ENCODE peak calls at places on chromosomes 4 and X, in seven cellular contexts. One of them, this sample, is unnamed.

GRCh38 chrX:19017271-19017670 is 33.4 kb upstream of the PHKA2 start:
- DNase-seq in IMR-90: peak; percentile 17
- DNase-seq in neuronal stem cell: peak; percentile 1
- DNase-seq in mesendoderm: peak; percentile 56
- DNase-seq in mesenchymal stem cell: peak; percentile 30
- DNase-seq in H1: no peak
- DNase-seq in trophoblast cell: peak; percentile 47
- DNase-seq in this sample: peak; percentile 35

GRCh38 chr4:146311238-146311970 is 97.1 kb downstream of the REELD1 start:
- DNase-seq in IMR-90: no peak
- DNase-seq in neuronal stem cell: no peak
- DNase-seq in mesendoderm: peak; percentile 59
- DNase-seq in mesenchymal stem cell: no peak
- DNase-seq in H1: no peak
- DNase-seq in trophoblast cell: no peak
- DNase-seq in this sample: no peak

GRCh38 chr4:23060776-23061175 is 368.0 kb downstream of the GBA3 start:
- DNase-seq in IMR-90: no peak
- DNase-seq in neuronal stem cell: no peak
- DNase-seq in mesendoderm: no peak
- DNase-seq in mesenchymal stem cell: no peak
- DNase-seq in H1: no peak
- DNase-seq in trophoblast cell: no peak
- DNase-seq in this sample: no peak

GRCh38 chr4:149605601-149606378 is 209.9 kb downstream of the IQCM start:
- DNase-seq in IMR-90: peak; percentile 58
- DNase-seq in neuronal stem cell: no peak
- DNase-seq in mesendoderm: peak; percentile 36
- DNase-seq in mesenchymal stem cell: peak; percentile 9
- DNase-seq in H1: no peak
- DNase-seq in trophoblast cell: no peak
- DNase-seq in this sample: no peak

GRCh38 chrX:141760761-141761160 is 62.2 kb upstream of the SPANXD start:
- DNase-seq in IMR-90: peak; percentile 26
- DNase-seq in neuronal stem cell: no peak
- DNase-seq in mesendoderm: no peak
- DNase-seq in mesenchymal stem cell: no peak
- DNase-seq in H1: no peak
- DNase-seq in trophoblast cell: peak; percentile 48
- DNase-seq in this sample: no peak

GRCh38 chr4:4860803-4861591 is 1.5 kb downstream of the MSX1 start:
- DNase-seq in IMR-90: peak; percentile 32
- DNase-seq in neuronal stem cell: no peak
- DNase-seq in mesendoderm: peak; percentile 64
- DNase-seq in mesenchymal stem cell: peak; percentile 65
- DNase-seq in H1: no peak
- DNase-seq in trophoblast cell: no peak
- DNase-seq in this sample: no peak

GRCh38 chr4:161829631-161830030 is 334.2 kb downstream of the FSTL5 start:
- DNase-seq in IMR-90: no peak
- DNase-seq in neuronal stem cell: no peak
- DNase-seq in mesendoderm: no peak
- DNase-seq in mesenchymal stem cell: no peak
- DNase-seq in H1: no peak
- DNase-seq in trophoblast cell: no peak
- DNase-seq in this sample: no peak

GRCh38 chr4:11106769-11107168 is 321.9 kb downstream of the HS3ST1 start:
- DNase-seq in IMR-90: no peak
- DNase-seq in neuronal stem cell: no peak
- DNase-seq in mesendoderm: no peak
- DNase-seq in mesenchymal stem cell: peak; percentile 7
- DNase-seq in H1: no peak
- DNase-seq in trophoblast cell: peak; percentile 70
- DNase-seq in this sample: no peak

GRCh38 chr4:119025916-119026661 is 109.5 kb upstream of the MYOZ2 start:
- DNase-seq in IMR-90: peak; percentile 93
- DNase-seq in neuronal stem cell: no peak
- DNase-seq in mesendoderm: no peak
- DNase-seq in mesenchymal stem cell: peak; percentile 92
- DNase-seq in H1: no peak
- DNase-seq in trophoblast cell: peak; percentile 94
- DNase-seq in this sample: no peak

GRCh38 chrX:66634272-66634671 is 4.6 kb downstream of the EDA2R start:
- DNase-seq in IMR-90: peak; percentile 6
- DNase-seq in neuronal stem cell: no peak
- DNase-seq in mesendoderm: no peak
- DNase-seq in mesenchymal stem cell: no peak
- DNase-seq in H1: no peak
- DNase-seq in trophoblast cell: peak; percentile 23
- DNase-seq in this sample: no peak

GRCh38 chr4:113952452-113953029 is 26.9 kb downstream of the ARSJ start:
- DNase-seq in IMR-90: peak; percentile 62
- DNase-seq in neuronal stem cell: peak; percentile 54
- DNase-seq in mesendoderm: peak; percentile 84
- DNase-seq in mesenchymal stem cell: peak; percentile 79
- DNase-seq in H1: peak; percentile 5
- DNase-seq in trophoblast cell: peak; percentile 46
- DNase-seq in this sample: peak; percentile 52

GRCh38 chr4:48196758-48197504 is 62.9 kb upstream of the TXK start:
- DNase-seq in IMR-90: no peak
- DNase-seq in neuronal stem cell: no peak
- DNase-seq in mesendoderm: no peak
- DNase-seq in mesenchymal stem cell: no peak
- DNase-seq in H1: no peak
- DNase-seq in trophoblast cell: no peak
- DNase-seq in this sample: no peak

GRCh38 chrX:46788902-46789301 is 30.0 kb upstream of the SLC9A7 start:
- DNase-seq in IMR-90: peak; percentile 65
- DNase-seq in neuronal stem cell: no peak
- DNase-seq in mesendoderm: peak; percentile 56
- DNase-seq in mesenchymal stem cell: peak; percentile 19
- DNase-seq in H1: no peak
- DNase-seq in trophoblast cell: no peak
- DNase-seq in this sample: no peak

GRCh38 chr4:12555011-12555410 is 929.1 kb downstream of the RAB28 start:
- DNase-seq in IMR-90: no peak
- DNase-seq in neuronal stem cell: no peak
- DNase-seq in mesendoderm: no peak
- DNase-seq in mesenchymal stem cell: peak; percentile 75
- DNase-seq in H1: no peak
- DNase-seq in trophoblast cell: peak; percentile 3
- DNase-seq in this sample: no peak

GRCh38 chr4:136863756-136864155 is 668.5 kb downstream of the PCDH18 start:
- DNase-seq in IMR-90: peak; percentile 3
- DNase-seq in neuronal stem cell: peak; percentile 3
- DNase-seq in mesendoderm: peak; percentile 67
- DNase-seq in mesenchymal stem cell: peak; percentile 28
- DNase-seq in H1: no peak
- DNase-seq in trophoblast cell: no peak
- DNase-seq in this sample: peak; percentile 34

GRCh38 chrX:45324941-45325340 is 124.3 kb upstream of the DIPK2B start:
- DNase-seq in IMR-90: peak; percentile 52
- DNase-seq in neuronal stem cell: no peak
- DNase-seq in mesendoderm: no peak
- DNase-seq in mesenchymal stem cell: peak; percentile 43
- DNase-seq in H1: no peak
- DNase-seq in trophoblast cell: no peak
- DNase-seq in this sample: no peak

DNA sequence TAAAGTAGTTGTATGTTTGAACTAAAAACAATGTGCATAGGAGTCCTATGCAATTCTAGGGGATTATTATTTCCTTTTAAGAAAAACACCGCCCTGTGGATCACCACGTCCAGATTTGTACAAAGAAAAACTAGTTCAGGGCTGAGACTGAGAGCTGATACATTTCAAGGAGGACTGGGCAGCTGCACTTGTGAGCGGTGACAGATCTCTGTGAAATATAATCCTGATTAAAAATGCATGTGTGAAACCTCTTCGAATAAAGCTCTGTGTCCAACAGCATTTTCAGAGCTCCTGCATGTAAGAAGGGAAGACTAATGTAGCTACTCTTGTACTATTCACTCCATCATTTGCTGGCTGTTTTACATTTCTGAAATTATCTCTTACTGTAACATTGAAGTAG is 365.9 kb upstream of the PITX2 start:
- DNase-seq in IMR-90: no peak
- DNase-seq in neuronal stem cell: no peak
- DNase-seq in mesendoderm: no peak
- DNase-seq in mesenchymal stem cell: no peak
- DNase-seq in H1: no peak
- DNase-seq in trophoblast cell: no peak
- DNase-seq in this sample: no peak
- H2BK5ac ChIP-seq in IMR-90: no peak overlapping the region
- H2BK5ac ChIP-seq in neuronal stem cell: no peak overlapping the region
- H2BK5ac ChIP-seq in mesendoderm: no peak overlapping the region
- H2BK5ac ChIP-seq in mesenchymal stem cell: no peak overlapping the region
- H2BK5ac ChIP-seq in H1: no peak overlapping the region
- H2BK5ac ChIP-seq in trophoblast cell: no peak overlapping the region
- H2BK5ac ChIP-seq in this sample: no peak overlapping the region

GRCh38 chrX:39886282-39886681 is 211.5 kb downstream of the BCOR start:
- DNase-seq in IMR-90: no peak
- DNase-seq in neuronal stem cell: no peak
- DNase-seq in mesendoderm: no peak
- DNase-seq in mesenchymal stem cell: no peak
- DNase-seq in H1: no peak
- DNase-seq in trophoblast cell: no peak
- DNase-seq in this sample: no peak

GRCh38 chrX:39890807-39891206 is 207.0 kb downstream of the BCOR start:
- DNase-seq in IMR-90: no peak
- DNase-seq in neuronal stem cell: no peak
- DNase-seq in mesendoderm: no peak
- DNase-seq in mesenchymal stem cell: no peak
- DNase-seq in H1: no peak
- DNase-seq in trophoblast cell: no peak
- DNase-seq in this sample: no peak

GRCh38 chrX:39889704-39890103 is 208.1 kb downstream of the BCOR start:
- DNase-seq in IMR-90: no peak
- DNase-seq in neuronal stem cell: no peak
- DNase-seq in mesendoderm: no peak
- DNase-seq in mesenchymal stem cell: no peak
- DNase-seq in H1: no peak
- DNase-seq in trophoblast cell: no peak
- DNase-seq in this sample: no peak

GRCh38 chrX:39891781-39892180 is 206.0 kb downstream of the BCOR start:
- DNase-seq in IMR-90: no peak
- DNase-seq in neuronal stem cell: no peak
- DNase-seq in mesendoderm: no peak
- DNase-seq in mesenchymal stem cell: no peak
- DNase-seq in H1: no peak
- DNase-seq in trophoblast cell: no peak
- DNase-seq in this sample: no peak

GRCh38 chrX:39888730-39889129 is 209.0 kb downstream of the BCOR start:
- DNase-seq in IMR-90: no peak
- DNase-seq in neuronal stem cell: no peak
- DNase-seq in mesendoderm: no peak
- DNase-seq in mesenchymal stem cell: no peak
- DNase-seq in H1: no peak
- DNase-seq in trophoblast cell: no peak
- DNase-seq in this sample: no peak
- H2BK5ac ChIP-seq in IMR-90: no peak overlapping the region
- H2BK5ac ChIP-seq in neuronal stem cell: no peak overlapping the region
- H2BK5ac ChIP-seq in mesendoderm: no peak overlapping the region
- H2BK5ac ChIP-seq in mesenchymal stem cell: no peak overlapping the region
- H2BK5ac ChIP-seq in H1: no peak overlapping the region
- H2BK5ac ChIP-seq in trophoblast cell: no peak overlapping the region
- H2BK5ac ChIP-seq in this sample: no peak overlapping the region

GRCh38 chr4:37762294-37763163 is 64.0 kb upstream of the PGM2 start:
- DNase-seq in IMR-90: peak; percentile 36
- DNase-seq in neuronal stem cell: no peak
- DNase-seq in mesendoderm: peak; percentile 47
- DNase-seq in mesenchymal stem cell: peak; percentile 57
- DNase-seq in H1: no peak
- DNase-seq in trophoblast cell: peak; percentile 10
- DNase-seq in this sample: peak; percentile 36
- H2BK5ac ChIP-seq in IMR-90: no peak overlapping the region
- H2BK5ac ChIP-seq in neuronal stem cell: no peak overlapping the region
- H2BK5ac ChIP-seq in mesendoderm: no peak overlapping the region
- H2BK5ac ChIP-seq in mesenchymal stem cell: no peak overlapping the region
- H2BK5ac ChIP-seq in H1: no peak overlapping the region
- H2BK5ac ChIP-seq in trophoblast cell: no peak overlapping the region
- H2BK5ac ChIP-seq in this sample: no peak overlapping the region

GRCh38 chr4:21888195-21888976 is 60.2 kb downstream of the KCNIP4 start:
- DNase-seq in IMR-90: peak; percentile 93
- DNase-seq in neuronal stem cell: no peak
- DNase-seq in mesendoderm: no peak
- DNase-seq in mesenchymal stem cell: peak; percentile 94
- DNase-seq in H1: no peak
- DNase-seq in trophoblast cell: peak; percentile 1
- DNase-seq in this sample: no peak
- H2BK5ac ChIP-seq in IMR-90: peak overlapping the region; percentile 54
- H2BK5ac ChIP-seq in neuronal stem cell: no peak overlapping the region
- H2BK5ac ChIP-seq in mesendoderm: no peak overlapping the region
- H2BK5ac ChIP-seq in mesenchymal stem cell: no peak overlapping the region
- H2BK5ac ChIP-seq in H1: no peak overlapping the region
- H2BK5ac ChIP-seq in trophoblast cell: no peak overlapping the region
- H2BK5ac ChIP-seq in this sample: no peak overlapping the region

GRCh38 chrX:71632923-71633657 is 14.8 kb upstream of the CXCR3 start:
- DNase-seq in IMR-90: no peak
- DNase-seq in neuronal stem cell: no peak
- DNase-seq in mesendoderm: no peak
- DNase-seq in mesenchymal stem cell: no peak
- DNase-seq in H1: no peak
- DNase-seq in trophoblast cell: no peak
- DNase-seq in this sample: no peak
- H2BK5ac ChIP-seq in IMR-90: no peak overlapping the region
- H2BK5ac ChIP-seq in neuronal stem cell: no peak overlapping the region
- H2BK5ac ChIP-seq in mesendoderm: no peak overlapping the region
- H2BK5ac ChIP-seq in mesenchymal stem cell: no peak overlapping the region
- H2BK5ac ChIP-seq in H1: no peak overlapping the region
- H2BK5ac ChIP-seq in trophoblast cell: peak overlapping the region; percentile 40
- H2BK5ac ChIP-seq in this sample: no peak overlapping the region